ENCODE peak calls at places on chromosomes 3 and 15, in eight cellular contexts. N is fibroblast of lung; M is tibial nerve; L is fibroblast of mammary gland; S is globus pallidus; H is activated CD8-positive, alpha-beta T cell treated with anti-CD3 and anti-CD28 coated beads, Interleukin-2, amount 10 ng/mL, durations not matched to agents 7 days and 5 days; D is stomach; O is Daoy. Z is an unnamed sample.

GRCh38 chr15:58440922-58441321 is 9.1 kb downstream of the LIPC start:
- DNase-seq in N (no peak), M (no peak), L (no peak), S (no peak), H (no peak), D (peak), O (peak), Z (no peak)

GRCh38 chr3:157115069-157116006 is 44.6 kb downstream of the CCNL1 start:
- DNase-seq in N (peak), M (no peak), L (no peak), S (no peak), H (no peak), D (no peak), O (peak), Z (no peak)

GRCh38 chr3:62558549-62559112 is 185.3 kb upstream of the FEZF2 start:
- DNase-seq in N (no peak), M (no peak), L (peak), S (no peak), H (no peak), D (no peak), O (peak), Z (no peak)

GRCh38 chr3:188266581-188267274 is 112.8 kb downstream of the LPP start:
- DNase-seq in N (peak), M (peak), L (peak), S (no peak), H (no peak), D (peak), O (peak), Z (no peak)

GRCh38 chr3:11327619-11328018 is 55.4 kb downstream of the ATG7 start:
- DNase-seq in N (no peak), M (no peak), L (no peak), S (no peak), H (no peak), D (no peak), O (no peak), Z (no peak)

GRCh38 chr3:125240496-125240895 is 27.9 kb upstream of the SLC12A8 start:
- DNase-seq in N (peak), M (no peak), L (peak), S (no peak), H (no peak), D (no peak), O (no peak), Z (no peak)

GRCh38 chr15:41857316-41857715 is 18.7 kb downstream of the PLA2G4B start:
- DNase-seq in N (no peak), M (no peak), L (no peak), S (no peak), H (no peak), D (peak), O (no peak), Z (no peak)

GRCh38 chr3:7682822-7683229 is 818.8 kb upstream of the LMCD1 start:
- DNase-seq in N (peak), M (no peak), L (peak), S (no peak), H (no peak), D (no peak), O (no peak), Z (no peak)

GRCh38 chr3:190785047-190785446 is 77.4 kb downstream of the GMNC start:
- DNase-seq in N (no peak), M (no peak), L (no peak), S (no peak), H (no peak), D (no peak), O (no peak), Z (no peak)

GRCh38 chr15:45635191-45635638 is 386 bp downstream of the SQOR start:
- DNase-seq in N (no peak), M (peak), L (no peak), S (no peak), H (peak), D (peak), O (peak), Z (peak)

GRCh38 chr3:110343945-110344344 is 727.7 kb upstream of the NECTIN3 start:
- DNase-seq in N (peak), M (no peak), L (peak), S (no peak), H (no peak), D (no peak), O (no peak), Z (no peak)

GRCh38 chr3:113211370-113212154 is at the start of gene BOC:
- DNase-seq in N (peak), M (no peak), L (peak), S (no peak), H (no peak), D (no peak), O (peak), Z (no peak)

GRCh38 chr3:187628169-187628568 is 42.0 kb downstream of the SST start:
- DNase-seq in N (no peak), M (no peak), L (no peak), S (no peak), H (no peak), D (no peak), O (no peak), Z (no peak)

GRCh38 chr3:8742921-8743605 is 9.5 kb downstream of the CAV3 start:
- DNase-seq in N (peak), M (no peak), L (peak), S (no peak), H (no peak), D (no peak), O (peak), Z (no peak)

GRCh38 chr3:143901105-143901504 is 52.8 kb upstream of the SLC9A9 start:
- DNase-seq in N (peak), M (no peak), L (peak), S (no peak), H (no peak), D (no peak), O (no peak), Z (no peak)

GRCh38 chr3:175326041-175326440 is 466.9 kb downstream of the NAALADL2 start:
- DNase-seq in N (no peak), M (no peak), L (no peak), S (no peak), H (no peak), D (no peak), O (no peak), Z (no peak)

GRCh38 chr15:40320931-40321371 is 2.5 kb upstream of the INAFM2 start:
- DNase-seq in N (peak), M (no peak), L (peak), S (peak), H (peak), D (peak), O (peak), Z (no peak)

GRCh38 chr3:69865920-69866679 is 126.8 kb downstream of the MITF start:
- DNase-seq in N (no peak), M (no peak), L (no peak), S (no peak), H (no peak), D (peak), O (peak), Z (no peak)

Z was measured in GM12864.